ENCODE peak calls at places on chromosomes 11 and 22, in ten cellular contexts. F, P, W, R, I, B, K, L, Z and X are unnamed samples.

GRCh38 chr11:64089027-64089360 is 53.3 kb downstream of the FLRT1 start:
- DNase-seq in F (no peak), P (no peak), W (no peak), R (no peak), I (no peak), B (no peak), K (no peak), L (no peak), Z (no peak), X (no peak)

GRCh38 chr22:32753591-32753990 is 47.9 kb upstream of the TIMP3 start:
- DNase-seq in F (no peak), P (no peak), W (no peak), R (no peak), I (no peak), B (no peak), K (no peak), L (no peak), Z (no peak), X (no peak)

GRCh38 chr11:114566273-114566672 is 6.6 kb upstream of the NXPE1 start:
- DNase-seq in F (no peak), P (no peak), W (no peak), R (no peak), I (no peak), B (peak; percentile 65), K (no peak), L (no peak), Z (no peak), X (no peak)

GRCh38 chr22:47307326-47307725 is 544.9 kb downstream of the TBC1D22A start:
- DNase-seq in F (no peak), P (no peak), W (no peak), R (peak; percentile 51), I (peak; percentile 13), B (no peak), K (no peak), L (no peak), Z (no peak), X (no peak)

GRCh38 chr11:61955416-61956135 is 5.4 kb downstream of the BEST1 start:
- DNase-seq in F (no peak), P (peak; percentile 70), W (no peak), R (no peak), I (no peak), B (peak; percentile 67), K (no peak), L (peak; percentile 32), Z (no peak), X (no peak)

GRCh38 chr22:27185099-27185709 is 527.8 kb downstream of the MIAT start:
- DNase-seq in F (no peak), P (no peak), W (no peak), R (no peak), I (no peak), B (no peak), K (no peak), L (no peak), Z (no peak), X (no peak)

GRCh38 chr22:22881116-22882032 is 6.2 kb upstream of the IGLL5 start:
- DNase-seq in F (no peak), P (no peak), W (no peak), R (no peak), I (no peak), B (no peak), K (no peak), L (no peak), Z (no peak), X (no peak)

GRCh38 chr11:66346476-66347424 is 679 bp downstream of the B4GAT1 start:
- DNase-seq in F (no peak), P (no peak), W (no peak), R (no peak), I (no peak), B (peak; percentile 41), K (no peak), L (no peak), Z (no peak), X (no peak)

GRCh38 chr22:44128961-44129613 is 51.6 kb upstream of the PARVG start:
- DNase-seq in F (no peak), P (peak; percentile 54), W (no peak), R (no peak), I (no peak), B (no peak), K (no peak), L (no peak), Z (no peak), X (no peak)

GRCh38 chr11:117814204-117814765 is 10.3 kb downstream of the FXYD2 start:
- DNase-seq in F (no peak), P (no peak), W (no peak), R (no peak), I (no peak), B (no peak), K (no peak), L (no peak), Z (no peak), X (no peak)

GRCh38 chr11:23976369-23976768 is 520.5 kb upstream of the LUZP2 start:
- DNase-seq in F (no peak), P (no peak), W (no peak), R (no peak), I (no peak), B (no peak), K (no peak), L (no peak), Z (no peak), X (no peak)

GRCh38 chr11:22785251-22785650 is 44.4 kb downstream of the SVIP start:
- DNase-seq in F (no peak), P (no peak), W (peak; percentile 37), R (peak; percentile 4), I (no peak), B (no peak), K (no peak), L (no peak), Z (no peak), X (no peak)

GRCh38 chr22:21448627-21449416 is 18.4 kb upstream of the TMEM191C start:
- DNase-seq in F (no peak), P (peak; percentile 25), W (no peak), R (no peak), I (no peak), B (peak; percentile 1), K (no peak), L (no peak), Z (no peak), X (no peak)

GRCh38 chr11:46001427-46002049 is 79.1 kb downstream of the LARGE2 start:
- DNase-seq in F (no peak), P (no peak), W (peak; percentile 49), R (no peak), I (peak; percentile 33), B (peak; percentile 37), K (no peak), L (no peak), Z (no peak), X (no peak)

DNA sequence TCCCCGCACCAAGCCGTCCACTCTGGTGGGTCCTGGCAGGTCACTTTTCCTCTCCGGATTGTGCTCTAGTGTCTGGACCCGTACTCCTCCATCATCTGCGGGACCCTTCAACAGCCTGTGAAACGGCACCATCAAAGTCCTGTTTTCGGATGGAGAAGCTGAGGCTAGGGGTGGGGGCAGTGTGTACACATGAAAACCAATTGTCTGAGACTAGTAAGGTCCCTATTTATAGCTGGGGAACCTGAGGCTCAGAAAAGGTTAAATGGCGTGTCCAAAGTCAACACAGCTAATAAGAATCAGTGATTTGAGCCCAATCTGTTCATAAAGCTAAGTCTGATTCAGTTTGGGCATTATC is 666 bp upstream of the LRRC32 start:
- DNase-seq in F (no peak), P (no peak), W (no peak), R (no peak), I (no peak), B (no peak), K (no peak), L (no peak), Z (no peak), X (no peak)
- H3K27ac ChIP-seq in F (no peak overlapping the region), P (peak overlapping the region; percentile 90), W (no peak overlapping the region), R (no peak overlapping the region), I (no peak overlapping the region), B (no peak overlapping the region), K (no peak overlapping the region), L (no peak overlapping the region), Z (peak overlapping the region; percentile 70), X (peak overlapping the region; percentile 94)

GRCh38 chr22:25878933-25879332 is 136.9 kb downstream of the MYO18B start:
- DNase-seq in F (no peak), P (no peak), W (no peak), R (no peak), I (no peak), B (no peak), K (no peak), L (no peak), Z (no peak), X (no peak)

GRCh38 chr22:25881353-25881752 is 139.4 kb downstream of the MYO18B start:
- DNase-seq in F (no peak), P (no peak), W (no peak), R (no peak), I (no peak), B (no peak), K (no peak), L (no peak), Z (no peak), X (no peak)

GRCh38 chr22:25880524-25880923 is 138.5 kb downstream of the MYO18B start:
- DNase-seq in F (no peak), P (no peak), W (no peak), R (no peak), I (no peak), B (no peak), K (no peak), L (no peak), Z (no peak), X (no peak)

GRCh38 chr22:25884121-25884520 is 142.1 kb downstream of the MYO18B start:
- DNase-seq in F (no peak), P (no peak), W (no peak), R (no peak), I (no peak), B (no peak), K (no peak), L (no peak), Z (no peak), X (no peak)

DNA sequence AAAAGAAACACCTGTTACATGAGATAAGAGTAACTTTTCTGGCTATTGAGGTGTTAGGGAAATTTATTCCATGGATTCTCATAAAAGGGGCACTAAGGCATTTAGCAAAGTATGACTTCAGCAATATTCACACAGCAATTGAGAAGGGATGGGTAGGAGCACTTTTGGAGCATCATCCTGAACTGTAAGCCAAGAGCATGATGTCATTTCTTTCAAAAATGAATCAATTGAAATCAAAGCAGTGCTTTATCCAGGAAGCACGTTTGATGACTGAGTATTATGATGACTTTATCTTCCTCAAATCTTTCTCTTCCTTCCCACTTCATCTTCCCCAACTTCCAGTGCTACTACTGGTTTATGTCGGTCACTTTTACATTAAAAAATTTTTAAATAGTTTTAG is 140.4 kb downstream of the MYO18B start:
- DNase-seq in F (no peak), P (no peak), W (no peak), R (no peak), I (no peak), B (no peak), K (no peak), L (no peak), Z (no peak), X (no peak)
- H3K27ac ChIP-seq in F (no peak overlapping the region), P (no peak overlapping the region), W (no peak overlapping the region), R (no peak overlapping the region), I (no peak overlapping the region), B (no peak overlapping the region), K (no peak overlapping the region), L (no peak overlapping the region), Z (no peak overlapping the region), X (no peak overlapping the region)

GRCh38 chr11:111935331-111936044 is 1.7 kb upstream of the DIXDC1 start:
- DNase-seq in F (no peak), P (no peak), W (no peak), R (no peak), I (no peak), B (no peak), K (no peak), L (no peak), Z (no peak), X (no peak)
- H3K27ac ChIP-seq in F (no peak overlapping the region), P (peak overlapping the region; percentile 51), W (no peak overlapping the region), R (no peak overlapping the region), I (peak overlapping the region; percentile 80), B (no peak overlapping the region), K (no peak overlapping the region), L (no peak overlapping the region), Z (no peak overlapping the region), X (peak overlapping the region; percentile 86)

GRCh38 chr11:1597331-1597741 is 758 bp downstream of the KRTAP5-2 start:
- DNase-seq in F (no peak), P (peak; percentile 56), W (no peak), R (peak; percentile 6), I (no peak), B (no peak), K (no peak), L (no peak), Z (no peak), X (no peak)
- H3K27ac ChIP-seq in F (no peak overlapping the region), P (no peak overlapping the region), W (no peak overlapping the region), R (no peak overlapping the region), I (no peak overlapping the region), B (no peak overlapping the region), K (no peak overlapping the region), L (no peak overlapping the region), Z (no peak overlapping the region), X (no peak overlapping the region)